ENCODE peak calls at places on chromosomes 12 and 14, in seven cellular contexts. U is stimulated activated CD8-positive, alpha-beta memory T cell treated with anti-CD3 and anti-CD28 coated beads, Interleukin-12 subunit alpha, Interleukin-12 subunit beta, amount 100 ng/mL, for 4 hours; R is nephron progenitor cell; A is effector memory CD8-positive, alpha-beta T cell; G is sciatic nerve; W is EH; Q is iPS-NIHi11. O is an unnamed sample.
A peak's percentile ranks its signal among the peaks of the same experiment; 100 is the strongest.

GRCh38 chr12:78888583-78888982 is 24.0 kb downstream of the SYT1 start:
- DNase-seq in U (no peak), R (no peak), A (no peak), G (no peak), W (no peak), Q (peak; percentile 6), O (no peak)

GRCh38 chr14:29390046-29390841 is 537.4 kb downstream of the PRKD1 start:
- DNase-seq in U (no peak), R (no peak), A (no peak), G (no peak), W (no peak), Q (peak; percentile 5), O (no peak)

GRCh38 chr14:69827560-69827959 is 30.5 kb upstream of the SLC10A1 start:
- DNase-seq in U (no peak), R (no peak), A (no peak), G (no peak), W (no peak), Q (no peak), O (no peak)

GRCh38 chr14:28243600-28243999 is 523.0 kb upstream of the FOXG1 start:
- DNase-seq in U (no peak), R (no peak), A (no peak), G (no peak), W (no peak), Q (peak; percentile 18), O (no peak)

GRCh38 chr14:96251656-96252155 is 4.3 kb upstream of the BDKRB1 start:
- DNase-seq in U (no peak), R (no peak), A (no peak), G (no peak), W (no peak), Q (no peak), O (no peak)

GRCh38 chr12:123150273-123150803 is 552 bp downstream of the PITPNM2 start:
- DNase-seq in U (peak; percentile 3), R (no peak), A (no peak), G (peak; percentile 78), W (peak; percentile 34), Q (peak; percentile 82), O (no peak)

GRCh38 chr12:56785141-56785865 is 22.2 kb downstream of the HSD17B6 start:
- DNase-seq in U (no peak), R (no peak), A (no peak), G (no peak), W (no peak), Q (no peak), O (no peak)

GRCh38 chr12:117151195-117152031 is 38.9 kb downstream of the FBXO21 start:
- DNase-seq in U (no peak), R (peak; percentile 86), A (no peak), G (peak; percentile 86), W (peak; percentile 56), Q (peak; percentile 80), O (no peak)

GRCh38 chr12:20376984-20377383 is 8.6 kb downstream of the PDE3A start:
- DNase-seq in U (no peak), R (no peak), A (no peak), G (no peak), W (peak; percentile 47), Q (no peak), O (no peak)

GRCh38 chr14:46550836-46551235 is 100.7 kb downstream of the RPL10L start:
- DNase-seq in U (no peak), R (no peak), A (no peak), G (no peak), W (no peak), Q (no peak), O (no peak)

GRCh38 chr14:23929131-23929530 is 24.4 kb upstream of the DHRS4 start:
- DNase-seq in U (no peak), R (no peak), A (no peak), G (no peak), W (no peak), Q (no peak), O (no peak)

GRCh38 chr12:105523164-105524057 is 192.9 kb downstream of the C12orf75 start:
- DNase-seq in U (no peak), R (peak; percentile 67), A (no peak), G (peak; percentile 74), W (peak; percentile 98), Q (peak; percentile 22), O (peak; percentile 74)

GRCh38 chr12:111405856-111406473 is at the start of gene SH2B3:
- DNase-seq in U (no peak), R (no peak), A (no peak), G (no peak), W (peak; percentile 78), Q (no peak), O (no peak)

GRCh38 chr12:32010631-32011030 is 51.4 kb downstream of the RESF1 start:
- DNase-seq in U (no peak), R (no peak), A (no peak), G (no peak), W (no peak), Q (no peak), O (no peak)

GRCh38 chr12:12734561-12735071 is 17.4 kb downstream of the CDKN1B start:
- DNase-seq in U (no peak), R (no peak), A (no peak), G (no peak), W (peak; percentile 82), Q (no peak), O (no peak)

GRCh38 chr12:10718279-10718821 is 4.8 kb downstream of the YBX3 start:
- DNase-seq in U (no peak), R (no peak), A (no peak), G (no peak), W (peak; percentile 76), Q (peak; percentile 9), O (peak; percentile 68)

GRCh38 chr12:10033783-10034381 is 3.4 kb downstream of the CLEC9A start:
- DNase-seq in U (no peak), R (no peak), A (no peak), G (no peak), W (peak; percentile 49), Q (no peak), O (no peak)

GRCh38 chr12:189622-189962 is 24.4 kb downstream of the SLC6A12 start:
- DNase-seq in U (no peak), R (no peak), A (no peak), G (no peak), W (no peak), Q (no peak), O (no peak)

GRCh38 chr12:75489613-75490210 is 9.2 kb downstream of the GLIPR1 start:
- DNase-seq in U (no peak), R (no peak), A (no peak), G (no peak), W (peak; percentile 66), Q (no peak), O (no peak)

GRCh38 chr12:26971963-26972362 is 33.7 kb downstream of the FGFR1OP2 start:
- DNase-seq in U (peak; percentile 24), R (no peak), A (peak; percentile 54), G (no peak), W (no peak), Q (no peak), O (no peak)

GRCh38 chr12:14442221-14442881 is 76.9 kb downstream of the ATF7IP start:
- DNase-seq in U (no peak), R (no peak), A (no peak), G (no peak), W (no peak), Q (no peak), O (no peak)

GRCh38 chr12:124456652-124457152 is 110.7 kb downstream of the NCOR2 start:
- DNase-seq in U (peak; percentile 37), R (no peak), A (no peak), G (no peak), W (no peak), Q (no peak), O (no peak)

GRCh38 chr12:52244615-52244994 is 11.6 kb downstream of the KRT7 start:
- DNase-seq in U (no peak), R (no peak), A (no peak), G (no peak), W (no peak), Q (no peak), O (no peak)

GRCh38 chr12:14326699-14327098 is 38.8 kb upstream of the ATF7IP start:
- DNase-seq in U (no peak), R (no peak), A (no peak), G (no peak), W (peak; percentile 67), Q (no peak), O (peak; percentile 18)

GRCh38 chr14:72512925-72513324 is 381.0 kb downstream of the DPF3 start:
- DNase-seq in U (no peak), R (no peak), A (no peak), G (no peak), W (no peak), Q (no peak), O (no peak)

GRCh38 chr12:118058881-118059644 is 1.9 kb downstream of the WSB2 start:
- DNase-seq in U (no peak), R (no peak), A (peak; percentile 29), G (no peak), W (peak; percentile 80), Q (no peak), O (no peak)

GRCh38 chr14:102185360-102185759 is 45.7 kb downstream of the WDR20 start:
- DNase-seq in U (no peak), R (no peak), A (no peak), G (no peak), W (no peak), Q (no peak), O (no peak)

GRCh38 chr12:47023944-47024343 is 55.5 kb upstream of the PCED1B start:
- DNase-seq in U (no peak), R (no peak), A (no peak), G (no peak), W (no peak), Q (no peak), O (no peak)

O was measured in AG04450.